ENCODE peak calls at places on chromosomes 2 and 18, in ten cellular contexts. L, C, V, Q, X, S, N, H, R and A are unnamed samples.

GRCh38 chr18:47795448-47795843 is 135.0 kb downstream of the SMAD2 start:
- DNase-seq in H (no peak), V (no peak), N (no peak), R (no peak), L (no peak), S (no peak), Q (no peak), C (no peak), X (no peak), A (no peak)

GRCh38 chr18:79496978-79497637 is 101.4 kb downstream of the NFATC1 start:
- DNase-seq in V (no peak), X (no peak), Q (no peak), N (no peak), C (no peak), R (peak; percentile 80), H (no peak), S (no peak), L (peak; percentile 57), A (no peak)

GRCh38 chr2:108594982-108595464 is 60.8 kb downstream of the LIMS1 start:
- DNase-seq in S (no peak), R (no peak), C (peak; percentile 87), N (no peak), L (peak; percentile 96), H (no peak), V (peak; percentile 87), Q (no peak), X (no peak), A (peak; percentile 14)

GRCh38 chr2:191476901-191477300 is 201.0 kb upstream of the NABP1 start:
- DNase-seq in H (no peak), R (no peak), C (no peak), Q (no peak), N (no peak), V (no peak), X (no peak), L (no peak), S (no peak), A (no peak)

GRCh38 chr2:229407170-229407569 is 136.1 kb upstream of the PID1 start:
- DNase-seq in L (peak; percentile 74), Q (peak; percentile 47), V (peak; percentile 90), C (no peak), X (no peak), S (no peak), H (peak; percentile 86), R (peak; percentile 92), N (peak; percentile 93), A (peak; percentile 97)

GRCh38 chr18:52869942-52870907 is 530.2 kb downstream of the DCC start:
- DNase-seq in N (no peak), Q (no peak), X (no peak), S (no peak), H (no peak), V (peak; percentile 1), C (no peak), L (no peak), R (no peak), A (no peak)

GRCh38 chr2:213246665-213247281 is 37.5 kb upstream of the SPAG16 start:
- DNase-seq in S (no peak), R (no peak), Q (peak; percentile 41), L (peak; percentile 64), H (peak; percentile 47), V (peak; percentile 58), N (peak; percentile 19), C (peak; percentile 60), X (no peak), A (no peak)

GRCh38 chr2:207619764-207620203 is 5.4 kb downstream of the METTL21A start:
- DNase-seq in R (no peak), H (no peak), Q (no peak), S (no peak), N (no peak), V (no peak), X (no peak), L (no peak), C (peak; percentile 58), A (no peak)

GRCh38 chr2:60976875-60977561 is 40.5 kb upstream of the PEX13 start:
- DNase-seq in N (no peak), V (no peak), L (no peak), X (no peak), C (no peak), R (no peak), H (no peak), S (no peak), Q (no peak), A (no peak)

GRCh38 chr18:68713131-68713530 is 1.8 kb downstream of the TMX3 start:
- DNase-seq in S (no peak), R (no peak), H (no peak), X (no peak), C (no peak), V (no peak), N (no peak), L (no peak), Q (no peak), A (no peak)

GRCh38 chr2:148926291-148926961 is 51.4 kb downstream of the KIF5C start:
- DNase-seq in N (no peak), V (peak; percentile 31), L (peak; percentile 12), X (no peak), S (peak; percentile 70), Q (peak; percentile 59), R (no peak), C (peak; percentile 77), H (peak; percentile 33), A (no peak)

GRCh38 chr2:238839428-238839827 is 8.5 kb upstream of the TWIST2 start:
- DNase-seq in X (no peak), S (no peak), V (no peak), Q (no peak), N (no peak), L (no peak), R (no peak), C (peak; percentile 18), H (no peak), A (no peak)

GRCh38 chr18:52333860-52334259 is 6.1 kb upstream of the DCC start:
- DNase-seq in X (no peak), C (peak; percentile 4), L (no peak), Q (no peak), S (no peak), V (no peak), N (no peak), R (no peak), H (no peak), A (no peak)

GRCh38 chr18:48385595-48385994 is 23.6 kb downstream of the ZBTB7C start:
- DNase-seq in C (no peak), L (no peak), S (no peak), V (no peak), Q (no peak), H (no peak), X (no peak), N (no peak), R (no peak), A (no peak)

GRCh38 chr2:195559431-195559914 is 97.6 kb upstream of the SLC39A10 start:
- DNase-seq in R (no peak), X (no peak), N (no peak), H (no peak), S (no peak), L (peak; percentile 100), Q (no peak), V (no peak), C (peak; percentile 94), A (no peak)

GRCh38 chr2:241736111-241736510 is 1.7 kb downstream of the D2HGDH start:
- DNase-seq in L (no peak), H (no peak), C (no peak), R (no peak), Q (no peak), S (no peak), V (no peak), X (no peak), N (no peak), A (no peak)

GRCh38 chr2:130823171-130823885 is 13.4 kb upstream of the ARHGEF4 start:
- DNase-seq in C (no peak), Q (no peak), N (no peak), H (no peak), V (no peak), L (no peak), S (no peak), X (no peak), R (no peak), A (no peak)

GRCh38 chr18:54531402-54532065 is 59.5 kb upstream of the DYNAP start:
- DNase-seq in Q (no peak), N (no peak), S (no peak), R (no peak), V (no peak), C (no peak), X (no peak), H (no peak), L (no peak), A (no peak)
- H3K4me3 ChIP-seq in Q (no peak overlapping the region), N (no peak overlapping the region), S (no peak overlapping the region), R (no peak overlapping the region), V (no peak overlapping the region), C (no peak overlapping the region), X (no peak overlapping the region), H (no peak overlapping the region), L (no peak overlapping the region), A (no peak overlapping the region)

GRCh38 chr2:127644661-127645394 is 1.1 kb upstream of the GPR17 start:
- DNase-seq in C (no peak), R (no peak), S (no peak), L (no peak), X (no peak), V (no peak), N (no peak), Q (no peak), H (no peak), A (no peak)

GRCh38 chr2:127648321-127648720 is 2.4 kb downstream of the GPR17 start:
- DNase-seq in Q (no peak), R (no peak), V (no peak), H (no peak), N (no peak), L (no peak), S (no peak), C (no peak), X (no peak), A (no peak)

GRCh38 chr2:127647242-127648190 is 1.6 kb downstream of the GPR17 start:
- DNase-seq in L (peak; percentile 25), R (no peak), V (no peak), N (no peak), H (no peak), Q (no peak), C (no peak), S (no peak), X (no peak), A (no peak)

GRCh38 chr2:127645395-127646291 is at the start of gene GPR17:
- DNase-seq in X (no peak), R (no peak), C (no peak), L (no peak), S (no peak), V (no peak), H (no peak), N (no peak), Q (no peak), A (no peak)

GRCh38 chr2:127646487-127647241 is 711 bp downstream of the GPR17 start:
- DNase-seq in X (no peak), S (no peak), C (no peak), V (no peak), R (no peak), H (no peak), L (no peak), Q (no peak), N (no peak), A (no peak)
- TF ChIP-seq POLR2A in X (no peak), S (no peak), C (no peak), V (no peak), R (no peak), H (no peak), L (no peak), Q (no peak), N (no peak), A (no peak)

GRCh38 chr2:54176577-54176976 is 61.2 kb downstream of the ACYP2 start:
- DNase-seq in C (peak; percentile 40), Q (no peak), R (peak; percentile 44), H (peak; percentile 13), L (peak; percentile 46), X (no peak), V (peak; percentile 42), N (no peak), S (no peak), A (peak; percentile 16)
- TF ChIP-seq CTCF in C (peak; percentile 18), Q (no peak), R (peak; percentile 11), H (peak; percentile 38), L (peak; percentile 61), X (peak; percentile 14), V (peak; percentile 41), N (no peak), S (peak; percentile 34), A (no peak)

GRCh38 chr2:15941483-15941853 is 1.1 kb downstream of the MYCN start:
- DNase-seq in Q (no peak), V (no peak), X (no peak), R (no peak), L (no peak), H (no peak), S (no peak), C (no peak), N (no peak), A (peak; percentile 80)
- H3K4me3 ChIP-seq in Q (peak overlapping the region; percentile 61), V (peak overlapping the region; percentile 37), X (peak overlapping the region; percentile 46), R (peak overlapping the region; percentile 30), L (no peak overlapping the region), H (no peak overlapping the region), S (peak overlapping the region; percentile 63), C (no peak overlapping the region), N (peak overlapping the region; percentile 35), A (no peak overlapping the region)